ENCODE peak calls at places on chromosomes 3 and 15, in seven cellular contexts. One of them, this sample, is unnamed.

GRCh38 chr15:31100738-31101137 is 787 bp downstream of the TRPM1 start:
- DNase-seq in AG08396: no peak
- DNase-seq in LHCN-M2: no peak
- DNase-seq in NAMALWA: no peak
- DNase-seq in NCI-H774: peak
- DNase-seq in neural crest cell: no peak
- DNase-seq in hepatocyte: no peak
- DNase-seq in this sample: no peak

GRCh38 chr3:38114875-38115644 is 21.9 kb downstream of the ACAA1 start:
- DNase-seq in AG08396: no peak
- DNase-seq in LHCN-M2: no peak
- DNase-seq in NAMALWA: peak
- DNase-seq in NCI-H774: no peak
- DNase-seq in neural crest cell: no peak
- DNase-seq in hepatocyte: no peak
- DNase-seq in this sample: no peak

GRCh38 chr3:186502942-186503712 is 41.1 kb downstream of the CRYGS start:
- DNase-seq in AG08396: no peak
- DNase-seq in LHCN-M2: no peak
- DNase-seq in NAMALWA: no peak
- DNase-seq in NCI-H774: no peak
- DNase-seq in neural crest cell: no peak
- DNase-seq in hepatocyte: no peak
- DNase-seq in this sample: no peak

GRCh38 chr3:151918253-151919029 is 45.0 kb downstream of the SUCNR1 start:
- DNase-seq in AG08396: peak
- DNase-seq in LHCN-M2: peak
- DNase-seq in NAMALWA: peak
- DNase-seq in NCI-H774: peak
- DNase-seq in neural crest cell: no peak
- DNase-seq in hepatocyte: peak
- DNase-seq in this sample: peak

GRCh38 chr3:97121386-97121785 is 307.0 kb downstream of the EPHA6 start:
- DNase-seq in AG08396: no peak
- DNase-seq in LHCN-M2: no peak
- DNase-seq in NAMALWA: no peak
- DNase-seq in NCI-H774: no peak
- DNase-seq in neural crest cell: no peak
- DNase-seq in hepatocyte: no peak
- DNase-seq in this sample: no peak

GRCh38 chr15:77969055-77969454 is 108.5 kb downstream of the TBC1D2B start:
- DNase-seq in AG08396: no peak
- DNase-seq in LHCN-M2: no peak
- DNase-seq in NAMALWA: no peak
- DNase-seq in NCI-H774: no peak
- DNase-seq in neural crest cell: no peak
- DNase-seq in hepatocyte: no peak
- DNase-seq in this sample: no peak

GRCh38 chr3:13877911-13878710 is 1.8 kb downstream of the WNT7A start:
- DNase-seq in AG08396: no peak
- DNase-seq in LHCN-M2: no peak
- DNase-seq in NAMALWA: no peak
- DNase-seq in NCI-H774: no peak
- DNase-seq in neural crest cell: no peak
- DNase-seq in hepatocyte: peak
- DNase-seq in this sample: no peak

GRCh38 chr3:27115352-27115751 is 253.8 kb downstream of the NEK10 start:
- DNase-seq in AG08396: no peak
- DNase-seq in LHCN-M2: no peak
- DNase-seq in NAMALWA: no peak
- DNase-seq in NCI-H774: no peak
- DNase-seq in neural crest cell: no peak
- DNase-seq in hepatocyte: no peak
- DNase-seq in this sample: no peak

GRCh38 chr15:92510163-92510882 is 116.6 kb downstream of the ST8SIA2 start:
- DNase-seq in AG08396: no peak
- DNase-seq in LHCN-M2: peak
- DNase-seq in NAMALWA: no peak
- DNase-seq in NCI-H774: no peak
- DNase-seq in neural crest cell: no peak
- DNase-seq in hepatocyte: peak
- DNase-seq in this sample: no peak

GRCh38 chr15:67066041-67067021 is 929 bp downstream of the SMAD3 start:
- DNase-seq in AG08396: peak
- DNase-seq in LHCN-M2: peak
- DNase-seq in NAMALWA: peak
- DNase-seq in NCI-H774: no peak
- DNase-seq in neural crest cell: peak
- DNase-seq in hepatocyte: no peak
- DNase-seq in this sample: no peak

GRCh38 chr15:83578706-83579105 is 75.2 kb upstream of the ADAMTSL3 start:
- DNase-seq in AG08396: no peak
- DNase-seq in LHCN-M2: no peak
- DNase-seq in NAMALWA: no peak
- DNase-seq in NCI-H774: no peak
- DNase-seq in neural crest cell: no peak
- DNase-seq in hepatocyte: no peak
- DNase-seq in this sample: no peak

GRCh38 chr3:73228425-73228824 is 167.0 kb downstream of the EBLN2 start:
- DNase-seq in AG08396: peak
- DNase-seq in LHCN-M2: peak
- DNase-seq in NAMALWA: no peak
- DNase-seq in NCI-H774: no peak
- DNase-seq in neural crest cell: no peak
- DNase-seq in hepatocyte: no peak
- DNase-seq in this sample: no peak

GRCh38 chr15:98835889-98836288 is 171.7 kb downstream of the PGPEP1L start:
- DNase-seq in AG08396: no peak
- DNase-seq in LHCN-M2: no peak
- DNase-seq in NAMALWA: no peak
- DNase-seq in NCI-H774: no peak
- DNase-seq in neural crest cell: no peak
- DNase-seq in hepatocyte: no peak
- DNase-seq in this sample: no peak

GRCh38 chr3:83426311-83426710 is 1532.5 kb upstream of the CADM2 start:
- DNase-seq in AG08396: no peak
- DNase-seq in LHCN-M2: no peak
- DNase-seq in NAMALWA: no peak
- DNase-seq in NCI-H774: no peak
- DNase-seq in neural crest cell: no peak
- DNase-seq in hepatocyte: no peak
- DNase-seq in this sample: no peak

GRCh38 chr3:39103324-39103693 is 4.1 kb downstream of the GORASP1 start:
- DNase-seq in AG08396: no peak
- DNase-seq in LHCN-M2: no peak
- DNase-seq in NAMALWA: peak
- DNase-seq in NCI-H774: no peak
- DNase-seq in neural crest cell: no peak
- DNase-seq in hepatocyte: no peak
- DNase-seq in this sample: no peak

GRCh38 chr15:27234593-27234992 is 263.6 kb downstream of the GABRG3 start:
- DNase-seq in AG08396: no peak
- DNase-seq in LHCN-M2: no peak
- DNase-seq in NAMALWA: no peak
- DNase-seq in NCI-H774: no peak
- DNase-seq in neural crest cell: no peak
- DNase-seq in hepatocyte: no peak
- DNase-seq in this sample: no peak

GRCh38 chr3:107988464-107989156 is 102.2 kb downstream of the CD47 start:
- DNase-seq in AG08396: no peak
- DNase-seq in LHCN-M2: peak
- DNase-seq in NAMALWA: no peak
- DNase-seq in NCI-H774: no peak
- DNase-seq in neural crest cell: no peak
- DNase-seq in hepatocyte: peak
- DNase-seq in this sample: no peak

GRCh38 chr3:112360574-112360973 is 27.6 kb downstream of the CD200 start:
- DNase-seq in AG08396: no peak
- DNase-seq in LHCN-M2: no peak
- DNase-seq in NAMALWA: no peak
- DNase-seq in NCI-H774: no peak
- DNase-seq in neural crest cell: no peak
- DNase-seq in hepatocyte: no peak
- DNase-seq in this sample: no peak

GRCh38 chr3:56624725-56625124 is 58.3 kb downstream of the TASOR start:
- DNase-seq in AG08396: peak
- DNase-seq in LHCN-M2: no peak
- DNase-seq in NAMALWA: no peak
- DNase-seq in NCI-H774: no peak
- DNase-seq in neural crest cell: no peak
- DNase-seq in hepatocyte: no peak
- DNase-seq in this sample: no peak

GRCh38 chr3:56682458-56683121 is 475 bp downstream of the TASOR start:
- DNase-seq in AG08396: peak
- DNase-seq in LHCN-M2: peak
- DNase-seq in NAMALWA: peak
- DNase-seq in NCI-H774: peak
- DNase-seq in neural crest cell: peak
- DNase-seq in hepatocyte: peak
- DNase-seq in this sample: peak

GRCh38 chr15:34583399-34584320 is at the start of gene GOLGA8B:
- DNase-seq in AG08396: peak
- DNase-seq in LHCN-M2: no peak
- DNase-seq in NAMALWA: peak
- DNase-seq in NCI-H774: peak
- DNase-seq in neural crest cell: peak
- DNase-seq in hepatocyte: peak
- DNase-seq in this sample: peak

GRCh38 chr3:86978111-86978528 is 12.8 kb downstream of the VGLL3 start:
- DNase-seq in AG08396: no peak
- DNase-seq in LHCN-M2: peak
- DNase-seq in NAMALWA: no peak
- DNase-seq in NCI-H774: no peak
- DNase-seq in neural crest cell: no peak
- DNase-seq in hepatocyte: no peak
- DNase-seq in this sample: no peak